ENCODE peak calls at places on chromosomes 4 and X, in nine cellular contexts. One of them, this sample, is unnamed.

GRCh38 chrX:51496501-51497291 is at the start of gene NUDT11:
- DNase-seq in erythroblast: peak; percentile 22
- DNase-seq in ureter: peak; percentile 56
- DNase-seq in H54: peak; percentile 2
- DNase-seq in CD4-positive, alpha-beta T cell: no peak
- DNase-seq in right atrium auricular region: no peak
- DNase-seq in Panc1: no peak
- DNase-seq in PC-9: no peak
- DNase-seq in ACHN: peak; percentile 32
- DNase-seq in this sample: peak; percentile 62

GRCh38 chr4:175614880-175615279 is 197.2 kb downstream of the GPM6A start:
- DNase-seq in H54: no peak
- DNase-seq in erythroblast: no peak
- DNase-seq in ACHN: no peak
- DNase-seq in ureter: no peak
- DNase-seq in Panc1: no peak
- DNase-seq in right atrium auricular region: no peak
- DNase-seq in CD4-positive, alpha-beta T cell: no peak
- DNase-seq in PC-9: no peak
- DNase-seq in this sample: no peak

GRCh38 chr4:4948370-4948769 is 70.9 kb downstream of the CYTL1 start:
- DNase-seq in ureter: no peak
- DNase-seq in erythroblast: no peak
- DNase-seq in Panc1: no peak
- DNase-seq in ACHN: no peak
- DNase-seq in PC-9: no peak
- DNase-seq in H54: no peak
- DNase-seq in right atrium auricular region: no peak
- DNase-seq in CD4-positive, alpha-beta T cell: no peak
- DNase-seq in this sample: no peak

GRCh38 chr4:7389101-7389701 is 45.5 kb downstream of the PSAPL1 start:
- DNase-seq in erythroblast: no peak
- DNase-seq in H54: no peak
- DNase-seq in ACHN: no peak
- DNase-seq in PC-9: no peak
- DNase-seq in CD4-positive, alpha-beta T cell: no peak
- DNase-seq in Panc1: no peak
- DNase-seq in ureter: peak; percentile 29
- DNase-seq in right atrium auricular region: peak; percentile 51
- DNase-seq in this sample: no peak

GRCh38 chr4:79273918-79274317 is 51.9 kb downstream of the NAA11 start:
- DNase-seq in right atrium auricular region: no peak
- DNase-seq in Panc1: no peak
- DNase-seq in ACHN: no peak
- DNase-seq in PC-9: no peak
- DNase-seq in ureter: no peak
- DNase-seq in erythroblast: no peak
- DNase-seq in H54: no peak
- DNase-seq in CD4-positive, alpha-beta T cell: no peak
- DNase-seq in this sample: peak; percentile 20

GRCh38 chrX:139738581-139738980 is 30.6 kb upstream of the MCF2 start:
- DNase-seq in CD4-positive, alpha-beta T cell: no peak
- DNase-seq in ureter: no peak
- DNase-seq in erythroblast: no peak
- DNase-seq in H54: no peak
- DNase-seq in ACHN: no peak
- DNase-seq in PC-9: peak; percentile 10
- DNase-seq in Panc1: no peak
- DNase-seq in right atrium auricular region: no peak
- DNase-seq in this sample: no peak

GRCh38 chr4:156794863-156795262 is 176.7 kb downstream of the PDGFC start:
- DNase-seq in CD4-positive, alpha-beta T cell: no peak
- DNase-seq in erythroblast: no peak
- DNase-seq in ACHN: no peak
- DNase-seq in Panc1: no peak
- DNase-seq in H54: no peak
- DNase-seq in right atrium auricular region: no peak
- DNase-seq in ureter: no peak
- DNase-seq in PC-9: no peak
- DNase-seq in this sample: no peak

GRCh38 chrX:22135994-22136684 is 104.0 kb downstream of the PHEX start:
- DNase-seq in erythroblast: peak; percentile 18
- DNase-seq in ACHN: peak; percentile 56
- DNase-seq in Panc1: no peak
- DNase-seq in right atrium auricular region: no peak
- DNase-seq in ureter: no peak
- DNase-seq in PC-9: peak; percentile 63
- DNase-seq in H54: no peak
- DNase-seq in CD4-positive, alpha-beta T cell: peak; percentile 26
- DNase-seq in this sample: peak; percentile 69

GRCh38 chr4:175703956-175704600 is 108.0 kb downstream of the GPM6A start:
- DNase-seq in PC-9: no peak
- DNase-seq in H54: no peak
- DNase-seq in ACHN: no peak
- DNase-seq in ureter: no peak
- DNase-seq in right atrium auricular region: no peak
- DNase-seq in Panc1: no peak
- DNase-seq in CD4-positive, alpha-beta T cell: no peak
- DNase-seq in erythroblast: no peak
- DNase-seq in this sample: no peak

GRCh38 chr4:25670991-25671390 is 15.3 kb downstream of the SLC34A2 start:
- DNase-seq in H54: no peak
- DNase-seq in ureter: no peak
- DNase-seq in ACHN: no peak
- DNase-seq in right atrium auricular region: no peak
- DNase-seq in PC-9: no peak
- DNase-seq in Panc1: no peak
- DNase-seq in CD4-positive, alpha-beta T cell: no peak
- DNase-seq in erythroblast: no peak
- DNase-seq in this sample: no peak

GRCh38 chr4:2848449-2848848 is 4.8 kb downstream of the ADD1 start:
- DNase-seq in ACHN: no peak
- DNase-seq in erythroblast: peak; percentile 60
- DNase-seq in PC-9: no peak
- DNase-seq in H54: no peak
- DNase-seq in CD4-positive, alpha-beta T cell: no peak
- DNase-seq in Panc1: no peak
- DNase-seq in right atrium auricular region: no peak
- DNase-seq in ureter: no peak
- DNase-seq in this sample: no peak

GRCh38 chrX:110987292-110987691 is 108.7 kb upstream of the PAK3 start:
- DNase-seq in Panc1: no peak
- DNase-seq in ureter: no peak
- DNase-seq in H54: no peak
- DNase-seq in right atrium auricular region: no peak
- DNase-seq in CD4-positive, alpha-beta T cell: no peak
- DNase-seq in ACHN: no peak
- DNase-seq in erythroblast: no peak
- DNase-seq in PC-9: no peak
- DNase-seq in this sample: no peak

GRCh38 chrX:39811391-39811790 is 286.4 kb downstream of the BCOR start:
- DNase-seq in ureter: no peak
- DNase-seq in erythroblast: no peak
- DNase-seq in right atrium auricular region: no peak
- DNase-seq in CD4-positive, alpha-beta T cell: no peak
- DNase-seq in Panc1: no peak
- DNase-seq in ACHN: no peak
- DNase-seq in H54: no peak
- DNase-seq in PC-9: no peak
- DNase-seq in this sample: no peak

GRCh38 chr4:78876568-78877320 is 62.5 kb downstream of the PAQR3 start:
- DNase-seq in PC-9: no peak
- DNase-seq in ACHN: no peak
- DNase-seq in ureter: no peak
- DNase-seq in erythroblast: no peak
- DNase-seq in Panc1: no peak
- DNase-seq in right atrium auricular region: no peak
- DNase-seq in H54: no peak
- DNase-seq in CD4-positive, alpha-beta T cell: no peak
- DNase-seq in this sample: peak; percentile 35

GRCh38 chr4:3205995-3206394 is 43.0 kb upstream of the MSANTD1 start:
- DNase-seq in ureter: no peak
- DNase-seq in right atrium auricular region: no peak
- DNase-seq in erythroblast: no peak
- DNase-seq in Panc1: no peak
- DNase-seq in H54: no peak
- DNase-seq in ACHN: no peak
- DNase-seq in CD4-positive, alpha-beta T cell: no peak
- DNase-seq in PC-9: no peak
- DNase-seq in this sample: no peak

GRCh38 chr4:122576261-122577188 is 44.3 kb downstream of the IL21 start:
- DNase-seq in ureter: peak; percentile 47
- DNase-seq in ACHN: peak; percentile 57
- DNase-seq in PC-9: peak; percentile 6
- DNase-seq in right atrium auricular region: no peak
- DNase-seq in Panc1: no peak
- DNase-seq in H54: no peak
- DNase-seq in erythroblast: peak; percentile 23
- DNase-seq in CD4-positive, alpha-beta T cell: no peak
- DNase-seq in this sample: peak; percentile 32

GRCh38 chr4:73859614-73860088 is 6.6 kb downstream of the PF4V1 start:
- DNase-seq in ACHN: no peak
- DNase-seq in Panc1: no peak
- DNase-seq in H54: no peak
- DNase-seq in right atrium auricular region: no peak
- DNase-seq in ureter: no peak
- DNase-seq in PC-9: no peak
- DNase-seq in CD4-positive, alpha-beta T cell: no peak
- DNase-seq in erythroblast: no peak
- DNase-seq in this sample: peak; percentile 56

GRCh38 chr4:5945171-5945570 is 52.3 kb upstream of the CRMP1 start:
- DNase-seq in H54: no peak
- DNase-seq in PC-9: no peak
- DNase-seq in CD4-positive, alpha-beta T cell: no peak
- DNase-seq in ureter: no peak
- DNase-seq in right atrium auricular region: no peak
- DNase-seq in erythroblast: no peak
- DNase-seq in Panc1: no peak
- DNase-seq in ACHN: no peak
- DNase-seq in this sample: no peak

GRCh38 chrX:24574743-24575142 is 72.4 kb downstream of the PCYT1B start:
- DNase-seq in ACHN: no peak
- DNase-seq in H54: no peak
- DNase-seq in CD4-positive, alpha-beta T cell: no peak
- DNase-seq in Panc1: no peak
- DNase-seq in erythroblast: no peak
- DNase-seq in right atrium auricular region: no peak
- DNase-seq in PC-9: no peak
- DNase-seq in ureter: no peak
- DNase-seq in this sample: no peak

GRCh38 chrX:55996649-55997048 is 235.5 kb upstream of the KLF8 start:
- DNase-seq in Panc1: no peak
- DNase-seq in ureter: no peak
- DNase-seq in H54: no peak
- DNase-seq in erythroblast: no peak
- DNase-seq in CD4-positive, alpha-beta T cell: no peak
- DNase-seq in right atrium auricular region: no peak
- DNase-seq in ACHN: no peak
- DNase-seq in PC-9: no peak
- DNase-seq in this sample: no peak

GRCh38 chr4:79599691-79600090 is 191.7 kb upstream of the GK2 start:
- DNase-seq in erythroblast: no peak
- DNase-seq in Panc1: no peak
- DNase-seq in H54: no peak
- DNase-seq in ureter: no peak
- DNase-seq in ACHN: no peak
- DNase-seq in PC-9: no peak
- DNase-seq in right atrium auricular region: no peak
- DNase-seq in CD4-positive, alpha-beta T cell: no peak
- DNase-seq in this sample: no peak

GRCh38 chr4:1216869-1217294 is 32.0 kb downstream of the CTBP1 start:
- DNase-seq in right atrium auricular region: no peak
- DNase-seq in Panc1: no peak
- DNase-seq in erythroblast: no peak
- DNase-seq in ACHN: no peak
- DNase-seq in H54: no peak
- DNase-seq in ureter: no peak
- DNase-seq in PC-9: no peak
- DNase-seq in CD4-positive, alpha-beta T cell: peak; percentile 59
- DNase-seq in this sample: no peak

GRCh38 chrX:103453655-103454054 is 65.6 kb downstream of the RAB40A start:
- DNase-seq in CD4-positive, alpha-beta T cell: no peak
- DNase-seq in PC-9: no peak
- DNase-seq in Panc1: peak; percentile 4
- DNase-seq in H54: peak; percentile 9
- DNase-seq in erythroblast: no peak
- DNase-seq in right atrium auricular region: no peak
- DNase-seq in ureter: no peak
- DNase-seq in ACHN: no peak
- DNase-seq in this sample: peak; percentile 96

GRCh38 chr4:128810331-128810870 is 901 bp downstream of the JADE1 start:
- DNase-seq in Panc1: no peak
- DNase-seq in CD4-positive, alpha-beta T cell: peak; percentile 9
- DNase-seq in PC-9: peak; percentile 14
- DNase-seq in H54: no peak
- DNase-seq in ureter: no peak
- DNase-seq in erythroblast: peak; percentile 79
- DNase-seq in ACHN: no peak
- DNase-seq in right atrium auricular region: peak; percentile 63
- DNase-seq in this sample: peak; percentile 20

GRCh38 chrX:1138476-1138875 is 74.0 kb downstream of the CRLF2 start:
- DNase-seq in erythroblast: no peak
- DNase-seq in H54: no peak
- DNase-seq in ACHN: no peak
- DNase-seq in Panc1: no peak
- DNase-seq in right atrium auricular region: no peak
- DNase-seq in CD4-positive, alpha-beta T cell: no peak
- DNase-seq in PC-9: no peak
- DNase-seq in ureter: no peak
- DNase-seq in this sample: no peak

GRCh38 chrX:21666679-21667078 is 8.5 kb upstream of the KLHL34 start:
- DNase-seq in right atrium auricular region: no peak
- DNase-seq in Panc1: no peak
- DNase-seq in PC-9: no peak
- DNase-seq in ureter: no peak
- DNase-seq in ACHN: no peak
- DNase-seq in H54: no peak
- DNase-seq in erythroblast: no peak
- DNase-seq in CD4-positive, alpha-beta T cell: no peak
- DNase-seq in this sample: no peak

GRCh38 chr4:133096972-133097371 is 52.1 kb upstream of the PCDH10 start:
- DNase-seq in Panc1: no peak
- DNase-seq in right atrium auricular region: no peak
- DNase-seq in ureter: no peak
- DNase-seq in erythroblast: no peak
- DNase-seq in ACHN: no peak
- DNase-seq in PC-9: no peak
- DNase-seq in H54: no peak
- DNase-seq in CD4-positive, alpha-beta T cell: no peak
- DNase-seq in this sample: no peak

GRCh38 chrX:42093756-42094155 is 170.4 kb upstream of the CASK start:
- DNase-seq in ureter: no peak
- DNase-seq in ACHN: peak; percentile 40
- DNase-seq in Panc1: no peak
- DNase-seq in right atrium auricular region: no peak
- DNase-seq in H54: no peak
- DNase-seq in CD4-positive, alpha-beta T cell: no peak
- DNase-seq in PC-9: no peak
- DNase-seq in erythroblast: no peak
- DNase-seq in this sample: no peak

GRCh38 chrX:131059231-131059630 is 1.1 kb downstream of the ARHGAP36 start:
- DNase-seq in H54: no peak
- DNase-seq in ureter: no peak
- DNase-seq in CD4-positive, alpha-beta T cell: no peak
- DNase-seq in Panc1: no peak
- DNase-seq in ACHN: no peak
- DNase-seq in PC-9: no peak
- DNase-seq in right atrium auricular region: no peak
- DNase-seq in erythroblast: no peak
- DNase-seq in this sample: no peak

GRCh38 chrX:1207496-1208025 is 4.9 kb downstream of the CRLF2 start:
- DNase-seq in ureter: no peak
- DNase-seq in erythroblast: no peak
- DNase-seq in ACHN: no peak
- DNase-seq in right atrium auricular region: no peak
- DNase-seq in CD4-positive, alpha-beta T cell: no peak
- DNase-seq in PC-9: no peak
- DNase-seq in H54: no peak
- DNase-seq in Panc1: no peak
- DNase-seq in this sample: no peak

GRCh38 chr4:89121711-89122387 is 10.5 kb downstream of the TIGD2 start:
- DNase-seq in ACHN: no peak
- DNase-seq in ureter: no peak
- DNase-seq in CD4-positive, alpha-beta T cell: no peak
- DNase-seq in erythroblast: no peak
- DNase-seq in PC-9: peak; percentile 69
- DNase-seq in right atrium auricular region: no peak
- DNase-seq in Panc1: no peak
- DNase-seq in H54: no peak
- DNase-seq in this sample: no peak